ENCODE peak calls at places on chromosomes 1 and 21, in eight cellular contexts. F is glutamatergic neuron; Q is ureter; L is GM03348; V is globus pallidus; G is H54; Y is stimulated activated CD4-positive, alpha-beta T cell treated with anti-CD3 and anti-CD28 coated beads, TNF-alpha, amount 100 ng/mL, for 4 hours; B is NAMALWA. N is an unnamed sample.

GRCh38 chr1:103561612-103562395 is 9.6 kb upstream of the AMY2B start:
- DNase-seq in F (no peak), Q (no peak), L (peak), V (no peak), G (no peak), Y (no peak), B (peak), N (no peak)

GRCh38 chr1:245091171-245091621 is 63.6 kb upstream of the KIF26B start:
- DNase-seq in F (no peak), Q (peak), L (no peak), V (no peak), G (no peak), Y (no peak), B (no peak), N (no peak)

GRCh38 chr1:47317841-47318240 is 3.9 kb upstream of the STIL start:
- DNase-seq in F (no peak), Q (no peak), L (peak), V (no peak), G (no peak), Y (no peak), B (no peak), N (no peak)

GRCh38 chr1:33383974-33384767 is 46.7 kb downstream of the PHC2 start:
- DNase-seq in F (no peak), Q (no peak), L (peak), V (no peak), G (peak), Y (no peak), B (no peak), N (no peak)

GRCh38 chr1:160474392-160475242 is 48.4 kb downstream of the SLAMF6 start:
- DNase-seq in F (no peak), Q (no peak), L (no peak), V (no peak), G (no peak), Y (no peak), B (peak), N (no peak)

GRCh38 chr1:230173176-230173575 is 106.1 kb downstream of the GALNT2 start:
- DNase-seq in F (no peak), Q (peak), L (no peak), V (no peak), G (no peak), Y (no peak), B (no peak), N (no peak)

GRCh38 chr1:52424238-52424637 is 19.8 kb downstream of the PRPF38A start:
- DNase-seq in F (no peak), Q (no peak), L (no peak), V (no peak), G (no peak), Y (no peak), B (no peak), N (no peak)

GRCh38 chr1:232579958-232580705 is 49.8 kb downstream of the SIPA1L2 start:
- DNase-seq in F (no peak), Q (no peak), L (no peak), V (no peak), G (no peak), Y (no peak), B (no peak), N (no peak)

GRCh38 chr1:153520818-153521476 is 14.8 kb downstream of the S100A6 start:
- DNase-seq in F (no peak), Q (no peak), L (no peak), V (no peak), G (no peak), Y (no peak), B (no peak), N (no peak)

GRCh38 chr1:209549384-209550001 is 34.0 kb upstream of the CAMK1G start:
- DNase-seq in F (peak), Q (no peak), L (no peak), V (no peak), G (no peak), Y (no peak), B (peak), N (peak)

GRCh38 chr1:150362721-150363425 is 1.1 kb upstream of the RPRD2 start:
- DNase-seq in F (no peak), Q (no peak), L (no peak), V (no peak), G (no peak), Y (no peak), B (no peak), N (no peak)

GRCh38 chr1:198416276-198416675 is 124.2 kb downstream of the ATP6V1G3 start:
- DNase-seq in F (no peak), Q (no peak), L (peak), V (no peak), G (no peak), Y (no peak), B (no peak), N (no peak)

GRCh38 chr1:232413674-232414073 is 216.3 kb downstream of the SIPA1L2 start:
- DNase-seq in F (no peak), Q (no peak), L (no peak), V (no peak), G (no peak), Y (no peak), B (no peak), N (no peak)

GRCh38 chr1:248816042-248816851 is 9.5 kb downstream of the SH3BP5L start:
- DNase-seq in F (no peak), Q (peak), L (no peak), V (no peak), G (no peak), Y (no peak), B (no peak), N (no peak)

GRCh38 chr1:197224160-197224559 is 43.9 kb upstream of the CRB1 start:
- DNase-seq in F (no peak), Q (no peak), L (peak), V (peak), G (no peak), Y (no peak), B (peak), N (no peak)

GRCh38 chr1:34985063-34985770 is at the start of gene TMEM35B:
- DNase-seq in F (peak), Q (peak), L (peak), V (peak), G (peak), Y (peak), B (peak), N (peak)

GRCh38 chr21:29523646-29524045 is 224.9 kb downstream of the BACH1 start:
- DNase-seq in F (no peak), Q (no peak), L (peak), V (no peak), G (no peak), Y (no peak), B (no peak), N (no peak)

GRCh38 chr1:150613061-150613920 is 16.1 kb downstream of the ENSA start:
- DNase-seq in F (no peak), Q (no peak), L (peak), V (peak), G (peak), Y (peak), B (peak), N (no peak)

GRCh38 chr21:19557488-19557887 is 1153.9 kb upstream of the TMPRSS15 start:
- DNase-seq in F (no peak), Q (no peak), L (no peak), V (no peak), G (no peak), Y (no peak), B (no peak), N (no peak)

GRCh38 chr1:192954705-192955265 is 104.4 kb downstream of the UCHL5 start:
- DNase-seq in F (no peak), Q (no peak), L (no peak), V (no peak), G (no peak), Y (no peak), B (no peak), N (no peak)

GRCh38 chr1:230948301-230948700 is 30.4 kb downstream of the TTC13 start:
- DNase-seq in F (no peak), Q (no peak), L (no peak), V (no peak), G (no peak), Y (no peak), B (no peak), N (no peak)

GRCh38 chr1:246769306-246769705 is 45.1 kb downstream of the SCCPDH start:
- DNase-seq in F (no peak), Q (no peak), L (peak), V (no peak), G (no peak), Y (no peak), B (no peak), N (no peak)

GRCh38 chr1:109134423-109134822 is 20.5 kb downstream of the ELAPOR1 start:
- DNase-seq in F (no peak), Q (no peak), L (no peak), V (no peak), G (no peak), Y (no peak), B (peak), N (no peak)

GRCh38 chr1:5312870-5313269 is 658.5 kb downstream of the AJAP1 start:
- DNase-seq in F (no peak), Q (no peak), L (no peak), V (no peak), G (no peak), Y (no peak), B (no peak), N (peak)

GRCh38 chr1:98086156-98086555 is 165.3 kb upstream of the DPYD start:
- DNase-seq in F (no peak), Q (no peak), L (no peak), V (no peak), G (no peak), Y (no peak), B (no peak), N (no peak)

GRCh38 chr1:239184581-239185244 is 201.7 kb upstream of the CHRM3 start:
- DNase-seq in F (no peak), Q (no peak), L (no peak), V (no peak), G (no peak), Y (no peak), B (no peak), N (no peak)

GRCh38 chr1:199691540-199691939 is 336.0 kb upstream of the NR5A2 start:
- DNase-seq in F (no peak), Q (no peak), L (peak), V (no peak), G (peak), Y (no peak), B (no peak), N (no peak)

GRCh38 chr1:200180821-200181220 is 153.3 kb downstream of the NR5A2 start:
- DNase-seq in F (no peak), Q (no peak), L (peak), V (peak), G (peak), Y (no peak), B (no peak), N (no peak)

N was measured in nephron progenitor cell.